ENCODE peak calls at places on chromosome 5, in nine cellular contexts. One of them, this sample, is unnamed.

GRCh38 chr5:119269061-119269579 is 86.7 kb upstream of the TNFAIP8 start:
- DNase-seq in RWPE1: peak
- DNase-seq in spleen: peak
- DNase-seq in lower lobe of right lung: peak
- DNase-seq in astrocyte of the spinal cord: peak
- DNase-seq in RWPE2: no peak
- DNase-seq in Calu3: peak
- DNase-seq in hepatocyte: peak
- DNase-seq in upper lobe of right lung: peak
- DNase-seq in this sample: peak

GRCh38 chr5:139417214-139417613 is 13.3 kb upstream of the SPATA24 start:
- DNase-seq in RWPE1: no peak
- DNase-seq in spleen: no peak
- DNase-seq in lower lobe of right lung: no peak
- DNase-seq in astrocyte of the spinal cord: peak
- DNase-seq in RWPE2: no peak
- DNase-seq in Calu3: no peak
- DNase-seq in hepatocyte: no peak
- DNase-seq in upper lobe of right lung: no peak
- DNase-seq in this sample: peak

GRCh38 chr5:100409538-100409937 is 125.6 kb upstream of the FAM174A start:
- DNase-seq in RWPE1: no peak
- DNase-seq in spleen: no peak
- DNase-seq in lower lobe of right lung: no peak
- DNase-seq in astrocyte of the spinal cord: no peak
- DNase-seq in RWPE2: no peak
- DNase-seq in Calu3: no peak
- DNase-seq in hepatocyte: no peak
- DNase-seq in upper lobe of right lung: no peak
- DNase-seq in this sample: no peak

GRCh38 chr5:45385321-45386058 is 310.7 kb downstream of the HCN1 start:
- DNase-seq in RWPE1: peak
- DNase-seq in spleen: no peak
- DNase-seq in lower lobe of right lung: no peak
- DNase-seq in astrocyte of the spinal cord: peak
- DNase-seq in RWPE2: peak
- DNase-seq in Calu3: no peak
- DNase-seq in hepatocyte: no peak
- DNase-seq in upper lobe of right lung: no peak
- DNase-seq in this sample: peak

GRCh38 chr5:56465757-56466127 is 232.6 kb upstream of the ANKRD55 start:
- DNase-seq in RWPE1: no peak
- DNase-seq in spleen: no peak
- DNase-seq in lower lobe of right lung: no peak
- DNase-seq in astrocyte of the spinal cord: no peak
- DNase-seq in RWPE2: no peak
- DNase-seq in Calu3: no peak
- DNase-seq in hepatocyte: no peak
- DNase-seq in upper lobe of right lung: no peak
- DNase-seq in this sample: no peak

GRCh38 chr5:131379071-131379538 is 115.3 kb downstream of the CDC42SE2 start:
- DNase-seq in RWPE1: no peak
- DNase-seq in spleen: no peak
- DNase-seq in lower lobe of right lung: no peak
- DNase-seq in astrocyte of the spinal cord: peak
- DNase-seq in RWPE2: no peak
- DNase-seq in Calu3: no peak
- DNase-seq in hepatocyte: no peak
- DNase-seq in upper lobe of right lung: no peak
- DNase-seq in this sample: peak

GRCh38 chr5:145104106-145104505 is 731.0 kb downstream of the PRELID2 start:
- DNase-seq in RWPE1: no peak
- DNase-seq in spleen: no peak
- DNase-seq in lower lobe of right lung: no peak
- DNase-seq in astrocyte of the spinal cord: no peak
- DNase-seq in RWPE2: no peak
- DNase-seq in Calu3: no peak
- DNase-seq in hepatocyte: no peak
- DNase-seq in upper lobe of right lung: no peak
- DNase-seq in this sample: no peak

GRCh38 chr5:143636951-143637528 is 174.9 kb upstream of the HMHB1 start:
- DNase-seq in RWPE1: no peak
- DNase-seq in spleen: no peak
- DNase-seq in lower lobe of right lung: no peak
- DNase-seq in astrocyte of the spinal cord: peak
- DNase-seq in RWPE2: no peak
- DNase-seq in Calu3: no peak
- DNase-seq in hepatocyte: no peak
- DNase-seq in upper lobe of right lung: no peak
- DNase-seq in this sample: peak

GRCh38 chr5:14399054-14399657 is 182.4 kb upstream of the OTULINL start:
- DNase-seq in RWPE1: peak
- DNase-seq in spleen: no peak
- DNase-seq in lower lobe of right lung: no peak
- DNase-seq in astrocyte of the spinal cord: peak
- DNase-seq in RWPE2: no peak
- DNase-seq in Calu3: no peak
- DNase-seq in hepatocyte: peak
- DNase-seq in upper lobe of right lung: no peak
- DNase-seq in this sample: peak

GRCh38 chr5:50995285-50995942 is 329.0 kb downstream of the PARP8 start:
- DNase-seq in RWPE1: no peak
- DNase-seq in spleen: no peak
- DNase-seq in lower lobe of right lung: no peak
- DNase-seq in astrocyte of the spinal cord: no peak
- DNase-seq in RWPE2: no peak
- DNase-seq in Calu3: no peak
- DNase-seq in hepatocyte: no peak
- DNase-seq in upper lobe of right lung: no peak
- DNase-seq in this sample: no peak
- TF ChIP-seq CTCF in RWPE1: no peak
- TF ChIP-seq CTCF in spleen: no peak
- TF ChIP-seq CTCF in lower lobe of right lung: no peak
- TF ChIP-seq CTCF in astrocyte of the spinal cord: no peak
- TF ChIP-seq CTCF in RWPE2: no peak
- TF ChIP-seq CTCF in Calu3: peak
- TF ChIP-seq CTCF in hepatocyte: no peak
- TF ChIP-seq CTCF in upper lobe of right lung: no peak
- TF ChIP-seq CTCF in this sample: no peak

GRCh38 chr5:176697267-176697928 is 50.1 kb downstream of the TSPAN17 start:
- DNase-seq in RWPE1: no peak
- DNase-seq in spleen: no peak
- DNase-seq in lower lobe of right lung: no peak
- DNase-seq in astrocyte of the spinal cord: no peak
- DNase-seq in RWPE2: no peak
- DNase-seq in Calu3: no peak
- DNase-seq in hepatocyte: no peak
- DNase-seq in upper lobe of right lung: no peak
- DNase-seq in this sample: no peak

GRCh38 chr5:176702952-176703641 is 55.8 kb downstream of the TSPAN17 start:
- DNase-seq in RWPE1: no peak
- DNase-seq in spleen: no peak
- DNase-seq in lower lobe of right lung: no peak
- DNase-seq in astrocyte of the spinal cord: no peak
- DNase-seq in RWPE2: no peak
- DNase-seq in Calu3: no peak
- DNase-seq in hepatocyte: no peak
- DNase-seq in upper lobe of right lung: no peak
- DNase-seq in this sample: no peak

GRCh38 chr5:176697929-176698520 is 50.7 kb downstream of the TSPAN17 start:
- DNase-seq in RWPE1: no peak
- DNase-seq in spleen: no peak
- DNase-seq in lower lobe of right lung: no peak
- DNase-seq in astrocyte of the spinal cord: no peak
- DNase-seq in RWPE2: no peak
- DNase-seq in Calu3: no peak
- DNase-seq in hepatocyte: no peak
- DNase-seq in upper lobe of right lung: no peak
- DNase-seq in this sample: no peak

GRCh38 chr5:176704355-176704754 is 57.1 kb downstream of the TSPAN17 start:
- DNase-seq in RWPE1: no peak
- DNase-seq in spleen: no peak
- DNase-seq in lower lobe of right lung: no peak
- DNase-seq in astrocyte of the spinal cord: no peak
- DNase-seq in RWPE2: no peak
- DNase-seq in Calu3: no peak
- DNase-seq in hepatocyte: no peak
- DNase-seq in upper lobe of right lung: no peak
- DNase-seq in this sample: no peak

DNA sequence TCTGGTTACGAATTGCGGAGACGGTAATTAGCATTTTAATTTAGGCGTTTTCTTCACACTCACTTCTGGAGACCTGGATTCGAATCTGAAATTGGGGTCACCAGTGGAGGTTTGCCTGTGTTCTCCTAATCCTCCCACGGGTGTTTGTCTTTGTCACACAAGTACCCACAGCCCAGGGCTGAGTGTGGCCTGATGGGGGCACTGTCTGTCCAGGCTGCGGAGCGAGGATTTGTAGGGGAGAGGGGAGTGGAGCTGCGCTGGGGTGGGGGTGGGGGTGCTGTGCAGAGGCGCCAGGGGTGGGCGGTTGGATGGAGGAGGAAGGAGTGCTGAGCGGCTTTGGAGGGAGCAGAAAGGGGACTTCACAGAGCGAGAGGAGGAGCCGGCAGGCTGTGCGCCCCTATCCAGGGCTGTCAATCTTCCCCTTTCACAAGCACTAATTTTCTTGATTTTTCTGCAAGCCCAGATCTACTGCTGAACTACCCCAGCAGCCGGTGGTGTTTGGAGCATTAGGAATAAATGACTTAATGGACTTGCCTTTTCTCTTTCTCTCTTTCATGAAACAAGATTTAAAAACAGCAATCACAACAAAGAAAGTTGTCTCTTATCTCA is 53.1 kb downstream of the TSPAN17 start:
- DNase-seq in RWPE1: no peak
- DNase-seq in spleen: no peak
- DNase-seq in lower lobe of right lung: no peak
- DNase-seq in astrocyte of the spinal cord: no peak
- DNase-seq in RWPE2: no peak
- DNase-seq in Calu3: peak
- DNase-seq in hepatocyte: no peak
- DNase-seq in upper lobe of right lung: no peak
- DNase-seq in this sample: no peak
- TF ChIP-seq CTCF in RWPE1: no peak
- TF ChIP-seq CTCF in spleen: no peak
- TF ChIP-seq CTCF in lower lobe of right lung: no peak
- TF ChIP-seq CTCF in astrocyte of the spinal cord: peak
- TF ChIP-seq CTCF in RWPE2: peak
- TF ChIP-seq CTCF in Calu3: peak
- TF ChIP-seq CTCF in hepatocyte: peak
- TF ChIP-seq CTCF in upper lobe of right lung: peak
- TF ChIP-seq CTCF in this sample: peak

DNA sequence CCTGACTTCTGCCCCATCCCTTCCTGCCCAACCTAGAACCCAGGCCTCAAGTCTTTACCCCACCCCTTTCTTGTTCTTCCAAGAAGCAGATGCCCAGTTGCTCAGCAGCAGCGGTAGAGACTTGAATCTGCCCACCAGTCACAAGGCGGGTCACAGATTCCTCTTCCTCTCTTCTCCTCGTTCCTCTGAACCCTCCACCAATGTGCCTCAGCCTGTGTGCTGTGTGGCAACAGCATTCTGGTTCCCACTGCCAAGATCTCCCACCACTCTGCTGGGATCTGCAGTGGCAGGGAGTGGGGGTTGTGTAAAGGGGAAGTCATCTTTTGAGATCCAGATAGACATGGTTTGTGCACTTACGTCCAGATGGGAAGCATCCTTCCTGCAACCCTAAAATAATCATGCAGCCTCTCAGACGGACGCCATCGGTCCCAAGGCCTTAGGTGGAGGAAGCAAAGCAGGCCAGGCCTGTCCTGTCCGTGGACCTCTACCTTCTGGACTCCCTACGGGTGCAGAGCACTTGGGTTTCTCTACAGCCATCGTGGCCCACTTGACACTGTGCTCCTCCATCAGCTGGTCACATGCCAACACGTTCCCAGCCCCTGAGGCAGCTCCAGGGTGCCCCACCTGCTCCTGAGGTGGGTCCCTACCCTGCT is 7.7 kb upstream of the RPL26L1 start:
- DNase-seq in RWPE1: no peak
- DNase-seq in spleen: peak
- DNase-seq in lower lobe of right lung: no peak
- DNase-seq in astrocyte of the spinal cord: no peak
- DNase-seq in RWPE2: no peak
- DNase-seq in Calu3: no peak
- DNase-seq in hepatocyte: no peak
- DNase-seq in upper lobe of right lung: no peak
- DNase-seq in this sample: no peak
- TF ChIP-seq CTCF in RWPE1: no peak
- TF ChIP-seq CTCF in spleen: no peak
- TF ChIP-seq CTCF in lower lobe of right lung: no peak
- TF ChIP-seq CTCF in astrocyte of the spinal cord: no peak
- TF ChIP-seq CTCF in RWPE2: no peak
- TF ChIP-seq CTCF in Calu3: no peak
- TF ChIP-seq CTCF in hepatocyte: no peak
- TF ChIP-seq CTCF in upper lobe of right lung: no peak
- TF ChIP-seq CTCF in this sample: no peak

DNA sequence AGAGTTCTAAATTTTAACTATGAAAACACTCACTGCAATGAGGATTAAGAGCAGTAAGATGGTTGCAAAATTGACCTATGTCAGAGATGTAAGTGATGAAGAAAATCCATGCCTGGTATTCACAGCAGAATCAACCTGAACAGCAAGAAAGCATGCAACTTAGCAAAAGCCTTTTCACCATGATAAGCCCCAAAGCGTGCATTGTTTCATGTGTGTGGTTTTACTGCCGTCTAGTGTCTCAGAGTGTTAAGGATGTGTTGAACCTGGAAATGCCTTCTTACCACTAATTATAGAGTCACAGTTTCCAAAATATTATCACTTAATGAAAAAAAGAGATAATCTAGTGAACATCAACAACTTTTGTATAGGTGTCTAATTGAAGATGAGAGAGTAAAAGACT is 415.2 kb upstream of the TRPC7 start:
- DNase-seq in RWPE1: no peak
- DNase-seq in spleen: no peak
- DNase-seq in lower lobe of right lung: no peak
- DNase-seq in astrocyte of the spinal cord: no peak
- DNase-seq in RWPE2: no peak
- DNase-seq in Calu3: no peak
- DNase-seq in hepatocyte: no peak
- DNase-seq in upper lobe of right lung: no peak
- DNase-seq in this sample: no peak
- TF ChIP-seq CTCF in RWPE1: no peak
- TF ChIP-seq CTCF in spleen: no peak
- TF ChIP-seq CTCF in lower lobe of right lung: no peak
- TF ChIP-seq CTCF in astrocyte of the spinal cord: no peak
- TF ChIP-seq CTCF in RWPE2: no peak
- TF ChIP-seq CTCF in Calu3: no peak
- TF ChIP-seq CTCF in hepatocyte: peak
- TF ChIP-seq CTCF in upper lobe of right lung: no peak
- TF ChIP-seq CTCF in this sample: no peak